ENCODE peak calls at places on chromosomes 3 and 15, in seven cellular contexts. H is sigmoid colon, V is spleen, G is tibial nerve, T is heart left ventricle, R is transverse colon, S is stomach. N is an unnamed sample.

GRCh38 chr3:66480666-66481065 is 20.2 kb downstream of the LRIG1 start:
- DNase-seq in H (no peak), V (no peak), G (no peak), T (no peak), R (no peak), S (no peak), N (no peak)

GRCh38 chr3:106560451-106560966 is 691.7 kb upstream of the CBLB start:
- DNase-seq in H (no peak), V (no peak), G (no peak), T (no peak), R (no peak), S (no peak), N (no peak)

GRCh38 chr3:72738752-72739520 is 109.3 kb downstream of the SHQ1 start:
- DNase-seq in H (no peak), V (peak), G (no peak), T (peak), R (peak), S (peak), N (peak)

GRCh38 chr3:127395663-127396320 is 107.9 kb upstream of the PRR20G start:
- DNase-seq in H (no peak), V (peak), G (no peak), T (no peak), R (no peak), S (no peak), N (no peak)

GRCh38 chr3:85360742-85361387 is 402.1 kb downstream of the CADM2 start:
- DNase-seq in H (no peak), V (no peak), G (no peak), T (no peak), R (peak), S (peak), N (no peak)

GRCh38 chr15:57489122-57489521 is 102.6 kb upstream of the MYZAP start:
- DNase-seq in H (no peak), V (no peak), G (no peak), T (no peak), R (no peak), S (no peak), N (no peak)

GRCh38 chr3:176920806-176921205 is 276.5 kb downstream of the TBL1XR1 start:
- DNase-seq in H (no peak), V (no peak), G (no peak), T (no peak), R (no peak), S (no peak), N (no peak)

GRCh38 chr15:95459288-95459687 is 871.2 kb upstream of the NR2F2 start:
- DNase-seq in H (no peak), V (no peak), G (no peak), T (no peak), R (no peak), S (no peak), N (no peak)

GRCh38 chr3:52308308-52308707 is 7.8 kb upstream of the DNAH1 start:
- DNase-seq in H (no peak), V (no peak), G (no peak), T (no peak), R (no peak), S (no peak), N (no peak)

GRCh38 chr3:37640636-37641375 is 220.9 kb upstream of the CTDSPL start:
- DNase-seq in H (no peak), V (no peak), G (no peak), T (no peak), R (no peak), S (no peak), N (no peak)

GRCh38 chr15:78308422-78309021 is 9.1 kb upstream of the SKIC8 start:
- DNase-seq in H (peak), V (peak), G (peak), T (peak), R (peak), S (peak), N (peak)

GRCh38 chr15:71002321-71002720 is 109.7 kb downstream of the LRRC49 start:
- DNase-seq in H (no peak), V (no peak), G (no peak), T (no peak), R (no peak), S (no peak), N (no peak)

GRCh38 chr3:135528638-135529037 is 436.9 kb upstream of the PPP2R3A start:
- DNase-seq in H (no peak), V (no peak), G (no peak), T (no peak), R (no peak), S (no peak), N (no peak)

GRCh38 chr3:135531996-135532395 is 433.5 kb upstream of the PPP2R3A start:
- DNase-seq in H (no peak), V (no peak), G (no peak), T (no peak), R (peak), S (no peak), N (no peak)
- TF ChIP-seq POLR2A in H (no peak), V (no peak), G (no peak), T (no peak), R (no peak), S (no peak), N (no peak)

GRCh38 chr15:91268510-91268909 is 168.5 kb downstream of the SV2B start:
- DNase-seq in H (no peak), V (no peak), G (no peak), T (no peak), R (no peak), S (no peak), N (no peak)

GRCh38 chr15:91265431-91265940 is 165.4 kb downstream of the SV2B start:
- DNase-seq in H (no peak), V (no peak), G (no peak), T (no peak), R (no peak), S (no peak), N (no peak)

GRCh38 chr15:91264651-91265351 is 164.7 kb downstream of the SV2B start:
- DNase-seq in H (no peak), V (no peak), G (no peak), T (no peak), R (no peak), S (no peak), N (no peak)

GRCh38 chr15:91261345-91261744 is 161.3 kb downstream of the SV2B start:
- DNase-seq in H (no peak), V (no peak), G (no peak), T (no peak), R (no peak), S (no peak), N (no peak)

DNA sequence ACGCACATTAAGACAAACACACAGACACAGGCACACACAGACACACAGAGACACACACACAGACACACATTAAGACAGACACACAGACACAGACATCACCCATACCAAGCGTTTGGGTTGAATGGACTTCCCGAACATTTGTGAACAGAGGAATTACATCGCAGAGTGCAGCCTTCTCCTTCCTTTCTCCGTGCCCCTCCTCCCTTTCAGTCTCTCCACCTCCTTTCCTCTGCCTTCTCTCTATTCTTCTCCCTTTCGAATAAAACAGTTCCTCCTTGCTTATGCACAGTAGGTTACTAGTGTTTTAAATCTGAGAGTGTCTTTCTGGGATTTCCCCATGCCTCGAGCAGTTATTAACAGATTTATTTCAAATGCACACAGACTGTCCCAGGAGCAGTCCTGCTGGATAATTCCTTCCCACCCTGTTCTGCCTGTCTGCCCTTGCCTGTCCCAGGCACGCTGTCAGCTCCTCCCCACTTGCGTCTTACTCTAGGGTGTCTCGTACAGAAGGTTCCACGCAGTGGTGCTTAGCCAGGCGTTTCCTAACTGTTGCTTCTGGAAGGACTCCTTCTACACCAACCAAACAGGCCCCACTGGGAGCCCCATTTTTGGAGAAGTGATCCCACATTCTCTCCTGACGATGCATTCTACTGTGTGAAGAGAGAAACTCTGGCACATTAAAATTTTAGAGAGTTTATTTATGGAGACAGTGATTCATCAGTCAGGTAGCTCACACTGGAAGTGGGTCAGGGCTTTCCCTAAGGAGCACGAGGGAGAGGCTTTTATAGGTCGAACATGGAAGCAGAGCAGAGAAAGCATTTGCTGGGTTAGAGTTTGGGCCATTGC is 163.8 kb downstream of the SV2B start:
- DNase-seq in H (peak), V (no peak), G (peak), T (peak), R (peak), S (no peak), N (peak)
- TF ChIP-seq POLR2A in H (no peak), V (no peak), G (no peak), T (peak), R (no peak), S (no peak), N (no peak)

DNA sequence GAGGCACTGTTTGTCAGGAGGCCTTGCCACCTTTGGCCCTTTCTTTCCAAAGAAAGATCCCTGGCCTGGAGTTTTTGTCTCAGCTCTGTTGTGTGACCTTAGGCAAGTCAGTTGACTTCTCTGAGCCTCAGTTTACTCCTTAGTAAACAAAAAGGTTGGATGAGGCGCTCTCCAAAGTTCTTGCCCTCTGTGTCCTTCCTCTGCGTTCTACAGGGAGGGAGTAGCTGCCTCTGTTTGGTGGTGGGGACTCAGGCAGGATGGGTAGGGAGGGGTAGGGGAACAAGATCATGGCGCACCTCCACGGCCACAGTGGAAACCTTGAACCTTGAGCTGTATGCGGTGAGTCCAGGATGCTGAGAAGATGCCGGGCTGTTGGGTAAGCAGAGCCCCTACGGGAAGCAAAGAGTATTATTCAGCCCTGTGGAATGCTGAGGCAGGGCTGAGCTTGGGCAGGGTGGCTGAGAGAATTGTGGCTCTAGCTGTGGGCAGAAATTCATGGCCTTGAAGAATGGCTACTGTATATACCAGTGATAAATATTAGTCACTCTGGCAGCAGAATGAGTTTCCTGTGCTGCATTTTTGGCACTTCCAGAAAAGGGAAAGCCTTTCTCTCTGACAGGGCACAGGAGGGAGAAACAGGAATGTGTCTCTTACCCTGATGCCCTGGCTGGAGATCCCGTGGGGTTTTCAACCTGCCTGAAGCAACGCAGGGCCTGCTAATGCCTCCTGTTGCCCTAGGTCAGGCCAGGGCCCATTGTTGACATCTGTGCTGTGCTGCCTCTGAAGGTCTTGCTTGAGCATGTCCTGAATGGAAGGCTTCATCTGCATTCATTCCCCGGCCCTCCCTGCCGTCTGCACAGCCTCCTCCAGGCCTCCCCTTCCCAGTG is 39.9 kb downstream of the SMAD3 start:
- DNase-seq in H (peak), V (peak), G (no peak), T (no peak), R (peak), S (peak), N (peak)
- TF ChIP-seq POLR2A in H (no peak), V (no peak), G (no peak), T (no peak), R (no peak), S (no peak), N (no peak)

DNA sequence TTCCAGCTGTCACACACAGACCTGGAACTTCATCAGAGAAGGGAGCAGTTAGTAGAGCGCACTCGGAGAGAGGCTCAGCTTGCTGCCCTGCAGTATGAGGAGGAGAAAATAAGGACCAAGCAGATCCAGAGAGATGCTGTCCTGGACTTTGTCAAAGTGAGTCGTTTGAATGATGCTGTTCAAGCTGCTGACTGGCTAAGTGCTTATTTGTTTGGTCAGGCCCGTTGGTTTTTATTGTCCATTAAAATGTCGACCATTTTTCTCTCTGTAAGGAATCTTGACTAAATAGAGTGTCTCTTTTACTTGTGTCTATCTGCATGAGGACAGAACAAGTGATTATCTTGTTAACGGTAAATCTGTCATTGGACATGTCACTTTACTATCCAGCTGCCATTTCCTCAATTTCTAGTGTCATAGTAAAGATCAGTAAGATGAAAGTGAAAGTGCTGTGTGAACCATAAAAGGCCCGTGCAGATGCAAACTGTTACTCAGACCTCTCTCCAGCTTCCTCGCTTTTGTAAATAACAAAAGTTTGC is 56.9 kb downstream of the LRCH3 start:
- DNase-seq in H (no peak), V (no peak), G (no peak), T (no peak), R (peak), S (no peak), N (peak)
- TF ChIP-seq POLR2A in H (no peak), V (no peak), G (no peak), T (no peak), R (no peak), S (no peak), N (no peak)

GRCh38 chr3:123960791-123961507 is at the start of gene CCDC14:
- DNase-seq in H (peak), V (peak), G (peak), T (peak), R (peak), S (peak), N (peak)
- TF ChIP-seq POLR2A in H (peak), V (peak), G (peak), T (peak), R (peak), S (no peak), N (peak)

DNA sequence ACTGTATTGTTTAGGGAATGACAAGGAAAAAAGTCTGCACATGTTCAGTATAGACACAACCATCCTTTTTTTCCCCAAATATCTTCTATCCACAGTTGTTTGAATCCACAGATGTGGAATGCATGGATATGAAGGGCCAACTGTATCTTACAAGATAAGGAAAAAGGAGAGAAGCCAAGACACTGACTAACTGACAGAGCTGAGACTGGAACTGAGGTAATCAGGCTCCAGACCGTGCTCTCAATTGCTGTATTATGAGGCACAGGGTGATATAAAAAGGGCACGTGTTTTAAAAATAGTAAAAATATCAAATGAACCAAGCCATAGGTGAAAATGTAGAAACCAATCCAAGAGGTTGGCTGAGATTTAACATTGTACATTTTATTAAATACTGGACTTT is 49.0 kb downstream of the DHX36 start:
- DNase-seq in H (no peak), V (no peak), G (no peak), T (no peak), R (no peak), S (no peak), N (no peak)
- TF ChIP-seq POLR2A in H (no peak), V (no peak), G (no peak), T (no peak), R (no peak), S (no peak), N (no peak)

DNA sequence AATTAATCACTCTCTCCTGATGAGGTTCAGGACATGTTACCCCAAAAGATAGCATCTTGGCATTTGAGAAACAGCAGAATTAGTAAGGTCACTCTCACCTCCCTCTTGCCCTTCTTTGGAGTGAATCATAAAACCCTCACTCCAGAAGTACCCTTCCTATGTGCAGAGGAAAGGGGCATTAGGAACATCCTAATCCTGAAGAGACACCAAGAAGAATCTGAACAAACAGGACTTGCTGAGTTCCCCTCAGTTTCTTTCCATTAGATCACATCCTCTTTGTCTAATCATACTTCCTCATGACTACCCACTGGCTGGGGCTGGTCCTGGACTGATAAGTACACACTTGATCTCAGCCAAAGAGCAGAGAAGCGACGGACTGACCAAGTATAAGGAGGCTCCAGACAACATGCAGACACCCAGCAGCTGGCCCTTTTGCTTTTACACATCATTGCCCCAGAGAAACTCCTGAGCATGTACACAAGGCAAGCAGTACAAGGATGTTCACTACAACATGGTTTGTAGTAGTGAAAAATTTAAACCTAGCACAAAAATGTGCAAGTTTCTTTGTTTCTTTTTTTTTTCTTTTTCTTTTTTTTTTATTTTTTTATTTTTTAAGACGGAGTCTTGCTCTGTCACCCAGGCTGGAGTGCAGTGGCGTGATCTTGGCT is 15.0 kb upstream of the TM6SF1 start:
- DNase-seq in H (peak), V (no peak), G (no peak), T (peak), R (peak), S (peak), N (no peak)
- TF ChIP-seq POLR2A in H (no peak), V (no peak), G (no peak), T (peak), R (peak), S (no peak), N (no peak)

N was measured in prostate gland.